ENCODE peak calls at places on chromosomes 5 and 9, in eight cellular contexts. J, M, R, D, O, K, C and E are unnamed samples.

GRCh38 chr5:32197032-32197431 is 22.9 kb upstream of the GOLPH3 start:
- DNase-seq in R (no peak), M (no peak), D (no peak), J (no peak), C (no peak), O (no peak), K (no peak), E (no peak)

GRCh38 chr5:137376127-137376526 is 123.0 kb downstream of the SPOCK1 start:
- DNase-seq in M (no peak), J (no peak), D (no peak), R (no peak), K (no peak), O (no peak), C (no peak), E (no peak)

GRCh38 chr5:146890733-146891440 is 12.3 kb upstream of the PPP2R2B start:
- DNase-seq in M (no peak), C (no peak), O (no peak), D (peak), K (no peak), R (no peak), J (no peak), E (no peak)

GRCh38 chr9:69376651-69377050 is 51.6 kb downstream of the ENTREP1 start:
- DNase-seq in C (no peak), J (no peak), O (peak), D (peak), M (peak), R (no peak), K (no peak), E (no peak)

GRCh38 chr5:93184041-93184440 is 397.0 kb downstream of the NR2F1-AS1 start:
- DNase-seq in K (no peak), O (no peak), M (no peak), J (no peak), C (no peak), R (no peak), D (no peak), E (no peak)

GRCh38 chr5:92022414-92022813 is 639.3 kb upstream of the ARRDC3 start:
- DNase-seq in K (no peak), C (no peak), R (no peak), M (no peak), D (no peak), J (no peak), O (no peak), E (no peak)

GRCh38 chr9:104911029-104911607 is 16.8 kb downstream of the ABCA1 start:
- DNase-seq in O (no peak), M (peak), R (no peak), K (no peak), D (no peak), C (no peak), J (no peak), E (no peak)

GRCh38 chr9:106298997-106299396 is 564.0 kb upstream of the ZNF462 start:
- DNase-seq in O (no peak), M (no peak), D (no peak), J (no peak), R (no peak), K (no peak), C (no peak), E (no peak)

GRCh38 chr5:188488-189481 is 2.5 kb upstream of the LRRC14B start:
- DNase-seq in J (peak), O (peak), R (peak), K (peak), C (peak), M (peak), D (peak), E (peak)

GRCh38 chr5:136364307-136364706 is 1.0 kb downstream of the TRPC7 start:
- DNase-seq in O (no peak), J (no peak), C (no peak), M (no peak), R (peak), K (no peak), D (no peak), E (no peak)

GRCh38 chr9:87818308-87818707 is 64.4 kb upstream of the SPATA31E1 start:
- DNase-seq in M (no peak), C (no peak), R (no peak), O (no peak), J (no peak), K (no peak), D (no peak), E (no peak)

GRCh38 chr5:96404191-96404867 is 28.7 kb downstream of the PCSK1 start:
- DNase-seq in R (no peak), M (no peak), O (no peak), C (no peak), K (no peak), J (no peak), D (no peak), E (no peak)

GRCh38 chr5:69271376-69271775 is 36.7 kb downstream of the CDK7 start:
- DNase-seq in D (peak), K (no peak), C (no peak), J (no peak), M (no peak), O (no peak), R (no peak), E (no peak)

GRCh38 chr9:104987743-104988142 is 59.8 kb upstream of the ABCA1 start:
- DNase-seq in K (no peak), J (no peak), M (no peak), D (no peak), O (no peak), C (no peak), R (no peak), E (no peak)

GRCh38 chr9:21549251-21549765 is 67.2 kb upstream of the IFNE start:
- DNase-seq in O (peak), C (no peak), M (peak), J (no peak), D (peak), R (no peak), K (no peak), E (no peak)

GRCh38 chr5:177402271-177403043 is 2.0 kb upstream of the PFN3 start:
- DNase-seq in R (peak), C (peak), M (peak), K (peak), D (no peak), J (no peak), O (no peak), E (no peak)

GRCh38 chr9:135531096-135531495 is 9.9 kb downstream of the LCN1 start:
- DNase-seq in O (peak), D (no peak), J (no peak), C (no peak), K (no peak), R (no peak), M (no peak), E (no peak)

GRCh38 chr5:138459311-138459710 is 6.0 kb upstream of the EGR1 start:
- DNase-seq in J (no peak), D (no peak), K (no peak), C (peak), O (peak), R (peak), M (no peak), E (peak)

GRCh38 chr9:98381311-98382103 is 126.1 kb upstream of the TBC1D2 start:
- DNase-seq in D (no peak), R (no peak), C (no peak), K (no peak), J (no peak), O (no peak), M (no peak), E (no peak)

GRCh38 chr9:93057703-93058356 is 671 bp upstream of the SUSD3 start:
- DNase-seq in M (no peak), K (no peak), O (peak), D (no peak), C (no peak), R (no peak), J (no peak), E (no peak)

GRCh38 chr5:66821626-66822429 is 225.6 kb downstream of the MAST4 start:
- DNase-seq in D (no peak), J (no peak), C (no peak), M (no peak), R (no peak), O (no peak), K (no peak), E (no peak)

GRCh38 chr5:178940569-178941360 is at the start of gene ZNF454:
- DNase-seq in K (peak), C (no peak), M (no peak), D (peak), R (no peak), O (peak), J (no peak), E (no peak)

GRCh38 chr5:157858527-157859226 is at the start of gene CLINT1:
- DNase-seq in R (peak), D (peak), C (peak), J (peak), K (peak), M (peak), O (peak), E (peak)

GRCh38 chr5:142322747-142323479 is 1.9 kb downstream of the SPRY4 start:
- DNase-seq in C (no peak), M (peak), K (no peak), J (no peak), R (no peak), D (peak), O (no peak), E (no peak)

GRCh38 chr5:67020231-67020630 is 176.4 kb downstream of the CD180 start:
- DNase-seq in R (no peak), O (no peak), C (no peak), J (no peak), M (no peak), D (no peak), K (no peak), E (no peak)

GRCh38 chr5:32027717-32028321 is 146.3 kb downstream of the GOLPH3 start:
- DNase-seq in D (peak), M (peak), K (no peak), R (no peak), C (no peak), J (peak), O (peak), E (no peak)

GRCh38 chr9:114452219-114453169 is 52.8 kb downstream of the WHRN start:
- DNase-seq in R (no peak), D (no peak), K (no peak), O (peak), J (no peak), C (no peak), M (no peak), E (no peak)

GRCh38 chr9:79000218-79001002 is 571.4 kb upstream of the TLE4 start:
- DNase-seq in R (peak), O (no peak), D (no peak), M (no peak), C (no peak), J (no peak), K (no peak), E (no peak)

GRCh38 chr5:67248703-67249589 is 52.3 kb upstream of the CD180 start:
- DNase-seq in R (no peak), M (peak), O (peak), C (no peak), J (no peak), K (no peak), D (no peak), E (no peak)

GRCh38 chr9:121376214-121376830 is 6.3 kb upstream of the STOM start:
- DNase-seq in M (no peak), R (no peak), K (no peak), C (no peak), J (no peak), D (peak), O (no peak), E (no peak)
- TF ChIP-seq CTCF in M (peak), R (no peak), K (no peak), C (peak), J (no peak), D (peak), O (peak), E (peak)

DNA sequence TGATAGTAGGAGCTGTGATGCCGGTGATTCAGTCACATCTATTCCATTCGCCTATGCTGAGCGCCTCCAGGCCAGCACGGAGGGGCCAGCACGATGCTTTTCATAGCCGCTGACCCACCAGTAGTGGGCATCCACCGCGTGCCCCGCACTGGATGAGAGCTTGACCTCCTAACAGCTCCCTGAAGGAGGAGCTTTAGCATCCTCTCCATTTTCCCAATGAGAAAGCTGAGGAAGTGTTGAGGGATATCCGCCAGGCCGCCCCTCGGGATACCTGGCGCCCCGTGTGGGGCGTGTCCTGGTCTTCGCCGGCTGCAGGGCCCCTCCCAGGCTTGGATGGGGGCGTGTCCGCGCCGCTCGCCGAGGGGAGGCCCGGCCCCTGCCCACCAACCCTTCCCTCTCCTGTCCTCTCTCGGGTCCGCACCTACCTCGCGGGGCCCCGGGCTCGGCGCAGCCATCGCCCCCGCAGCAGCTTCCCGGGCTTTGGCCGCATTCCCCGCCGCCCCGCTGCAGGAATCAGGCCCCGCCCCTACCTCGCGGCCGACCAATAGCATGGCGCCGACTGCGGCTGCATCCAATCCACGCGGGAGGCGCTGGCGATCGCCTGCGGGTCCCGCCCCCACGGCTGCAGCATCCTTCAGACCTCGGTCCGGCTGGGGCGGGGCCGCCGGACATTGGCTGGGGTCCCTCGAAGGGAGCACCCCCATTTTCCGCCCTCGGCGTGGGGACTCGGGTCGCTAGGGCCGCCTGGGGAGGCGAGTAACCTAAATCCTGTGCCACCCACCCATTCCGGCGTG is at the start of gene PIP5KL1:
- DNase-seq in O (peak), M (peak), D (peak), C (peak), J (no peak), K (peak), R (peak), E (peak)
- TF ChIP-seq CTCF in O (no peak), M (no peak), D (peak), C (no peak), J (no peak), K (no peak), R (no peak), E (no peak)

DNA sequence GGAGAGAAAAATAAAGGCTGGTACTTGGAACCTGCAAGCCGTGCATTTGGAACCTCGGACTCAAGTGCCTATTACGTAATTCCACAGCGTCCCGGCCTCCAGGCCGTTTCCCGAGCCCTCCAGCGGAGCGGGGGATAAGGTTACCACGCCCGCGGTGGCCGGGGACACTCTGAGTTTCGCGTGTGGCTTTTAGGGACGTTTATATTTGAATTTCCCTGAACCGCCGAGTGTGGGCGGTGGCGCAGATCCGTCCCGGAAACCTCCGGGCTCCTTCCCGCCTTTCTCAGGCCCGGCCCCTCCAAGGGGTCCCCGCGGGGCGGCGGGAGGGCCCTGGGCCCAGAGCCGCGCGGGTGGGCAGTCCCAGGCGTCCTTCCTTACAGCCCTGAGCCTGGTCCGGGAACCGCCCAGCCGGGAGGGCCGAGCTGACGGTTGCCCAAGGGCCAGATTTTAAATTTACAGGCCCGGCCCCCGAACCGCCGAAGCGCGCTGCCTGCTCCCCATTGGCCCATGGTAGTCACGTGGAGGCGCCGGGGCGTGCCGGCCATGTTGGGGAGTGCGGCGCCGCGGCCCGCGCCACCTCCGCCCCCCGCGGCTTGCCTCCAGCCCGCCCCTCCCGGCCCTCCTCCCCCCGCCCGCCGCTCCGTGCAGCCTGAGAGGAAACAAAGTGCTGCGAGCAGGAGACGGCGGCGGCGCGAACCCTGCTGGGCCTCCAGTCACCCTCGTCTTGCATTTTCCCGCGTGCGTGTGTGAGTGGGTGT is at the start of gene LMNB1:
- DNase-seq in J (peak), K (peak), R (peak), M (peak), D (peak), C (peak), O (peak), E (peak)
- TF ChIP-seq CTCF in J (no peak), K (no peak), R (no peak), M (no peak), D (no peak), C (no peak), O (peak), E (no peak)

GRCh38 chr9:122356627-122357026 is 14.2 kb upstream of the PTGS1 start:
- DNase-seq in R (no peak), O (no peak), J (no peak), D (no peak), C (no peak), M (no peak), K (no peak), E (no peak)

GRCh38 chr9:122366074-122366672 is 4.7 kb upstream of the PTGS1 start:
- DNase-seq in R (no peak), J (no peak), C (no peak), O (no peak), K (no peak), D (no peak), M (no peak), E (no peak)

GRCh38 chr9:122364783-122365150 is 6.1 kb upstream of the PTGS1 start:
- DNase-seq in K (no peak), R (no peak), J (no peak), M (no peak), O (no peak), C (no peak), D (no peak), E (no peak)

GRCh38 chr9:122364117-122364782 is 6.6 kb upstream of the PTGS1 start:
- DNase-seq in R (no peak), D (no peak), M (peak), C (no peak), K (no peak), J (no peak), O (no peak), E (no peak)

DNA sequence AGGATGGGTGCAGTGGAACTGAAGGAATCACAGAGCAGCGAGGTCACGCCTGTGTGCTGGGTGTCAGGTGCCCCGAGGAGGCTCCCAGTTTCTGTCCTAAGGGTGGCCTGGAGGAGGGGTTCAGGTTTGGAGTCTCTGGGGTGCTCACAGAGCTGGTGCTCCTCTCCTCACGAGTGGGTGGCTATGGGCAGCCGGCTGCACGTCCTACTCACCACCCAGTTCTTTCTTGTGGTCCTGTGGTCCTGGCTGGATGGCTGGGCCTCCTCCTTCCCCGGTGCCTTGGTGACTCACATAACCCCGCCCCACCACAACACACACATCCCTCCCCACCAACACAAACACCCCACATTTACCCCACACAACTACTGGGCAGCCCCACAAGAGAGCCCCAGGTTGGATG is 9.9 kb upstream of the PTGS1 start:
- DNase-seq in R (no peak), D (no peak), O (no peak), J (no peak), M (no peak), C (no peak), K (no peak), E (no peak)
- TF ChIP-seq CTCF in R (no peak), D (no peak), O (no peak), J (no peak), M (no peak), C (no peak), K (no peak), E (no peak)

GRCh38 chr9:133375724-133376654 is at the start of the genes STKLD1 and SURF4:
- DNase-seq in R (peak), J (peak), M (peak), D (peak), O (peak), K (peak), C (peak), E (peak)
- TF ChIP-seq CTCF in R (no peak), J (no peak), M (no peak), D (no peak), O (peak), K (no peak), C (no peak), E (no peak)

GRCh38 chr9:127905788-127906191 is 6.4 kb upstream of the ST6GALNAC6 start:
- DNase-seq in M (no peak), R (peak), C (peak), J (no peak), K (no peak), O (no peak), D (no peak), E (no peak)
- TF ChIP-seq CTCF in M (no peak), R (no peak), C (no peak), J (no peak), K (no peak), O (no peak), D (no peak), E (no peak)

GRCh38 chr9:12716823-12717222 is 23.6 kb downstream of the TYRP1 start:
- DNase-seq in O (no peak), K (no peak), R (no peak), D (no peak), C (no peak), M (no peak), J (no peak), E (no peak)
- TF ChIP-seq CTCF in O (no peak), K (no peak), R (no peak), D (no peak), C (no peak), M (peak), J (no peak), E (no peak)

GRCh38 chr5:180090098-180090768 is 18.7 kb upstream of the RNF130 start:
- DNase-seq in C (peak), O (peak), M (peak), K (peak), D (peak), J (peak), R (peak), E (peak)
- TF ChIP-seq CTCF in C (peak), O (peak), M (peak), K (peak), D (peak), J (peak), R (peak), E (peak)

DNA sequence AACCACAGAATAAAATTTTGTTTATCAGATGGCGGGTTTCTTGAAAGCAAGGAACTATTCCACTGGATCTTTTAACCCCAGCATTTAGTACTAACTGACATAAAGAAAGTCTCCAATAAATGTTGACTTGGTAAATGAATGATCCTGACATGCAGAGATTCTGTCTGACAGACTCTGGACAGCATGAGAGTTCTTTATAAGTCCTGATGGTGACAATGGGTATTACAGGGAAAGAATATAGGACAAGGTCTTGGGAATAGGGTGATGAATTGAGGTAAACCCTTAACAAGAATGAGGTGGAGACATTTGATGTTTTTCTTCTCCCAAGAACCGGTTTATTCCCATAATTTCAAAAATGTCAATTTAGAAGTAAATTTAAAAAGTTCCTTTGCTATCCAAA is 453.9 kb downstream of the TUSC1 start:
- DNase-seq in M (no peak), R (no peak), J (no peak), K (no peak), O (no peak), C (no peak), D (no peak), E (no peak)
- TF ChIP-seq CTCF in M (no peak), R (no peak), J (no peak), K (no peak), O (no peak), C (no peak), D (no peak), E (no peak)